ENCODE peak calls at places on chromosomes 3 and 15, in four cellular contexts. One of them, this sample, is unnamed.

GRCh38 chr3:13582366-13583250 is 33.7 kb downstream of the FBLN2 start:
- DNase-seq in GM13976: no peak
- DNase-seq in endothelial cell: no peak
- DNase-seq in HFF-Myc: no peak
- DNase-seq in this sample: no peak

GRCh38 chr3:99760602-99761001 is 57.1 kb upstream of the CMSS1 start:
- DNase-seq in HFF-Myc: no peak
- DNase-seq in GM13976: no peak
- DNase-seq in endothelial cell: no peak
- DNase-seq in this sample: no peak

GRCh38 chr15:35557544-35557943 is 11.6 kb upstream of the DPH6 start:
- DNase-seq in GM13976: no peak
- DNase-seq in endothelial cell: no peak
- DNase-seq in HFF-Myc: peak; percentile 59
- DNase-seq in this sample: no peak

GRCh38 chr3:42376397-42376798 is 34.0 kb downstream of the LYZL4 start:
- DNase-seq in HFF-Myc: peak; percentile 81
- DNase-seq in GM13976: no peak
- DNase-seq in endothelial cell: no peak
- DNase-seq in this sample: no peak

GRCh38 chr3:71429610-71429988 is 153.9 kb downstream of the FOXP1 start:
- DNase-seq in endothelial cell: no peak
- DNase-seq in HFF-Myc: no peak
- DNase-seq in GM13976: no peak
- DNase-seq in this sample: no peak

GRCh38 chr3:181739628-181740027 is 27.9 kb downstream of the SOX2 start:
- DNase-seq in GM13976: no peak
- DNase-seq in endothelial cell: no peak
- DNase-seq in HFF-Myc: no peak
- DNase-seq in this sample: no peak

GRCh38 chr15:25435474-25436243 is 3.2 kb downstream of the UBE3A start:
- DNase-seq in endothelial cell: no peak
- DNase-seq in HFF-Myc: no peak
- DNase-seq in GM13976: no peak
- DNase-seq in this sample: no peak

GRCh38 chr3:144754076-144754783 is 782.6 kb downstream of the DIPK2A start:
- DNase-seq in endothelial cell: no peak
- DNase-seq in GM13976: no peak
- DNase-seq in HFF-Myc: no peak
- DNase-seq in this sample: no peak

GRCh38 chr3:127796751-127797150 is 25.6 kb downstream of the MGLL start:
- DNase-seq in endothelial cell: no peak
- DNase-seq in HFF-Myc: no peak
- DNase-seq in GM13976: no peak
- DNase-seq in this sample: peak; percentile 26

GRCh38 chr15:31274496-31275330 is 51.9 kb upstream of the KLF13 start:
- DNase-seq in GM13976: peak; percentile 23
- DNase-seq in endothelial cell: no peak
- DNase-seq in HFF-Myc: no peak
- DNase-seq in this sample: no peak

GRCh38 chr3:126961191-126961790 is 21.6 kb upstream of the PLXNA1 start:
- DNase-seq in GM13976: peak; percentile 54
- DNase-seq in endothelial cell: no peak
- DNase-seq in HFF-Myc: no peak
- DNase-seq in this sample: no peak

DNA sequence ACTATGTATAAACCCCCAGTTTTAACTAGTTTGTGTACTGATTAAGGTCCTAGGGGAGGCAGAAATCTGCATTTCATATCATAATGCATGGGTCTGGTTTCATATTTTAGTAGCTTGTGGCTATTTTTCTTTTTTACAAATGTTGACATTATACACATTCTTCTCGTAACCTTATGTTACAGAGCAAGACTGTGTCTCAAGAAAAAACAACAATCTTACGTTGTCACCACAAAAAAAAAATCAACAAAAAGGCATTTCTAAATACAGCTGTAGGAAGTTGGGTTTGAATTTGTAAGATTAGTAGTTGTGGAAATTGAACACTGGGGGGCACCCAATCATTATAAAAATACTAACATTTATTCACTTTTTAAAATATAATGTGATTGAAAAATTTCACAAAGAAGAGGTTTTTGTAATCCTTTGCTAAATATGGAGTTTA is 17.9 kb downstream of the SERP1 start:
- DNase-seq in GM13976: peak; percentile 32
- DNase-seq in HFF-Myc: no peak
- DNase-seq in endothelial cell: no peak
- DNase-seq in this sample: no peak
- TF ChIP-seq CTCF in GM13976: no peak
- TF ChIP-seq CTCF in HFF-Myc: peak; percentile 17
- TF ChIP-seq CTCF in endothelial cell: peak; percentile 37
- TF ChIP-seq CTCF in this sample: peak; percentile 67

DNA sequence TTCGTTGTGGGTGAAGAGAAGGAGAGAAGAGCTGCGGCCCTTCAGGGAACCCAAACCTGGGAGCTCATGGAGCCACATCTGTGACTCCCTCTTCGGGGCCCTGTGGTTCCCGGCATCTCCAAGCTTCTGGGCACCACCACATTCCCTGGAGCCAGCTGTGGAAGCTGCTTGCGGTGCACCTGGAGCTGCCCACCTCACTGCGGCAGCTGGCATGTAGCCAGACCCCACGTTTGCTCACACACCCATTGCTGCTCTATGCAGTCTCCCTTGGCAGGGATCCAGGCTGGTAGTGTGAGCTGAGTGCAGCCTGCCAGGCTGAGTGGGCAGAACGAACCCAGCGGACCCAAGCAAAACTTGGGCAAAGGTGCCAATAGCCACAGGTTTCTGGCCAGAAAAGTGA is 16.8 kb upstream of the PLA2G4E start:
- DNase-seq in GM13976: no peak
- DNase-seq in endothelial cell: no peak
- DNase-seq in HFF-Myc: no peak
- DNase-seq in this sample: no peak
- TF ChIP-seq CTCF in GM13976: no peak
- TF ChIP-seq CTCF in endothelial cell: no peak
- TF ChIP-seq CTCF in HFF-Myc: no peak
- TF ChIP-seq CTCF in this sample: no peak

GRCh38 chr15:84033793-84034553 is 201.6 kb upstream of the GOLGA6L4 start:
- DNase-seq in GM13976: no peak
- DNase-seq in endothelial cell: no peak
- DNase-seq in HFF-Myc: no peak
- DNase-seq in this sample: no peak

DNA sequence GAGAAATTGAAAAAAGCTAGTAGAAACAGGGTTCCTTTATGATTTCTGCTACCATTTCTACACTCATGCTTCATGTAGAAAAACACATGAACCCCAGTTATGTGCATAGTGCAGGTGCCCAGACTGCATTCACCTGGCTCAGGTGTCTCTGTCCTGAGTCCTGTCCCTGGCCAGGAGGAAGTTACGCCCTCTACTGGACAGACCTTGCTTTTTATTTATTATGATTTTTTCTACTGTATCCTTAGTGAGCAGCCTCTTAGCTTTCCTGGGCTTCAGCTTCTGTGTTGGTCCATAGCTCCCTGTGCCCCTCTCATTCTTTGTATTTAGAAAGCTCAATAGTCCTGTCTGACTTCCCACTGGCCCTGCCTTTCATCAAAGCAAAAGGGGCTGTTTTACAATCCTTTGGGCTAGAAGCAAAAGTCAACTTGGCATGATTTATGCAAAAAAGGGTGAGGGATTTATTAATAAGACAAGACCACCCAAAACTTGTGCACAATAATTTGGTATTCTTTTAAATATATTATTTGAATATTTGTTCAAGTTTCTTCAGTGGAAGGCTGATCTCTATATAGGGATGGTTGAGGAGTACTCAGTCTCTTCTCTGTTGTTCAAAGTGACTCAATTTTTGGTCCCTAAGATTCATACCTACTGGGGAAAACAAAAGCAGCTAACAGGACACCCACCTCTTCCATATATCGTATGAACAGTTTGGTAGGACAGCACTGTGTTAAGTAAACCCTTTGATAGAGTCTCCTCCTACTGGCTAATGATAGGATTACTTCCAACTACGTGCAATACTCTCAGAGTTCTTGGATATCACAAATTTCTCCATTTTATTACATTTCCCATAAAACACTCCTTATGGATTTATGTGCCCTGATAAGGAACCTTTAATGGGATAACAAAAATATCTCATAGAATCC is 200.5 kb upstream of the GOLGA6L4 start:
- DNase-seq in GM13976: peak; percentile 34
- DNase-seq in endothelial cell: peak; percentile 20
- DNase-seq in HFF-Myc: peak; percentile 15
- DNase-seq in this sample: no peak
- TF ChIP-seq CTCF in GM13976: peak; percentile 33
- TF ChIP-seq CTCF in endothelial cell: peak; percentile 79
- TF ChIP-seq CTCF in HFF-Myc: peak; percentile 44
- TF ChIP-seq CTCF in this sample: peak; percentile 20

DNA sequence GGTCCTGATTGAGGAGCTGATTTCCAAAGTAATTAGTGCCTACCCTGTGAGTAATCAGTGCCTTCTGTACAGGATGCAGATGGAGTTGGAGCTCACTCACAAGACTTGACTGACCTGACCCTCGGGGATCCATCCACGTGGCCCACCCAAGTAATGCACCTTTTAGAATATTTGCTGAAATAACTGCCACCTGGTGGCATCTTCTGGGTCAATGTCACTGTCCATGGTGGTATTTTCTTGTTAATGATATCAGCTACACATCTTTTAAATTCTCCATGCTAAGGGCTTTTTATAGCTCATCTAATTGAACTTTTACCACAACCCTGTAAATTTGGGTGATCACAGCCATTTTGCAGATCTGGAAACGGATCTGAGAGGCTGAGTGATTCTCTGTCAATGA is 74.3 kb upstream of the ANKRD34C start:
- DNase-seq in endothelial cell: no peak
- DNase-seq in HFF-Myc: no peak
- DNase-seq in GM13976: no peak
- DNase-seq in this sample: no peak
- TF ChIP-seq CTCF in endothelial cell: no peak
- TF ChIP-seq CTCF in HFF-Myc: no peak
- TF ChIP-seq CTCF in GM13976: no peak
- TF ChIP-seq CTCF in this sample: no peak

DNA sequence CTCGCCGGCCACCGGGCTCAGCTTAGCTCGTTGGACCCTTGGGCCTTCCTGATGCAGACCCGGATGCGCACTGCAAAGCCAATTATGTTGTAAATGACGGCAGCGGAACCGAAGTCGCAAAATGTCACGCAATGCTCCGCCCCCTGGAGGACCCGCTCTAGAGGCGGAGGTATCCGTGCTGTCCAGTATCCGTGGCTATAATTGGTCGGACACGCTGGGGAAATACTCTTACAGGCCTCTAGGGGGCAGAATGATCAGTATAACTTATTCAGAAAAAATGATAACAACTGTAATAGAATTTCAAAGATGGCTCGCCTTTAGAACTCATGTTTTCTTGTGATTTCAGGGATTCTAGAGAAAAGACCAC is at the start of gene PRR23B:
- DNase-seq in GM13976: no peak
- DNase-seq in endothelial cell: no peak
- DNase-seq in HFF-Myc: no peak
- DNase-seq in this sample: no peak
- TF ChIP-seq CTCF in GM13976: no peak
- TF ChIP-seq CTCF in endothelial cell: peak; percentile 61
- TF ChIP-seq CTCF in HFF-Myc: peak; percentile 31
- TF ChIP-seq CTCF in this sample: no peak

GRCh38 chr3:188191460-188191859 is 37.5 kb downstream of the LPP start:
- DNase-seq in endothelial cell: no peak
- DNase-seq in HFF-Myc: no peak
- DNase-seq in GM13976: no peak
- DNase-seq in this sample: no peak

GRCh38 chr3:188197388-188197847 is 43.5 kb downstream of the LPP start:
- DNase-seq in HFF-Myc: no peak
- DNase-seq in GM13976: peak; percentile 9
- DNase-seq in endothelial cell: no peak
- DNase-seq in this sample: no peak

GRCh38 chr3:188196232-188196990 is 42.5 kb downstream of the LPP start:
- DNase-seq in HFF-Myc: no peak
- DNase-seq in endothelial cell: no peak
- DNase-seq in GM13976: no peak
- DNase-seq in this sample: no peak

GRCh38 chr3:188192034-188192433 is 38.1 kb downstream of the LPP start:
- DNase-seq in endothelial cell: no peak
- DNase-seq in GM13976: no peak
- DNase-seq in HFF-Myc: no peak
- DNase-seq in this sample: no peak

GRCh38 chr3:188194327-188194726 is 40.4 kb downstream of the LPP start:
- DNase-seq in HFF-Myc: no peak
- DNase-seq in GM13976: no peak
- DNase-seq in endothelial cell: no peak
- DNase-seq in this sample: no peak
- TF ChIP-seq CTCF in HFF-Myc: no peak
- TF ChIP-seq CTCF in GM13976: no peak
- TF ChIP-seq CTCF in endothelial cell: no peak
- TF ChIP-seq CTCF in this sample: no peak

DNA sequence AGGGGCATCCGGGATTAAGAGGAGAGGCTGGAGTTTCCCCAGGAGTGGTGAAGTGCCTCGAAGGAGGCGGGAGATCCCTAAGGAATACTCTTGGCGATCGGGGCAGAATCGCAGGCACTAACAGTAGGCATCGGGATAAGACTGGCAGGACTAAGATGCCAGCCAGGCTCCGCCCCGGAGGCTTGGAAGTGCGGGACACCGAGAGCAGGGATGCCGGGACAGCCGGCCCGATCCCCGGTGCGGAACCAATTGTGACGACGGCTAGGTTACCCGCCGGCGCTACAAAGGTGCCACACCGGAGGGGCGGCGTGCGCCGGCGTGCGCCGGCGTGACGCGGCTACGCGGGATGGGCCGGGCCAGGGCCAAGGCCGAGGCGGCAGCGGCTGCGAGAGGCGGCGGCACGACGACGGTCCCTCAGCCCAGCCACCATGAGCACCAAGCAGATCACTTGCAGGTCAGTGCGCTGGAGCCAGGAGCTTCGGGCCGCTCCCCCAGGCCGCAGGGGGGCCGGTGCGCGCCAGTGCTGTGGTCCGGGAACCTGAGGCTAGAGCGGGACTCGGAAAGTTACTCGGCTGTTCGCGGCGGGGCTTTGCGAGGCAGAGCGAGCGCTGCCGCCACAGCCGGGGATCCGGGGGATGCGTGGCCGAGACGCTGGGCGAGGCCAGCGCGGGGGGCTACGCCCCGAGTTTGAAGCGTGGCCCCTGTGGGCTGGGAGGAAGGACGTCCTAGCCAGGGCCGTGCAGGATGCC is at the start of gene MKRN2:
- DNase-seq in GM13976: peak; percentile 91
- DNase-seq in endothelial cell: peak; percentile 92
- DNase-seq in HFF-Myc: peak; percentile 53
- DNase-seq in this sample: peak; percentile 79
- TF ChIP-seq CTCF in GM13976: no peak
- TF ChIP-seq CTCF in endothelial cell: no peak
- TF ChIP-seq CTCF in HFF-Myc: no peak
- TF ChIP-seq CTCF in this sample: no peak